ENCODE peak calls at places on chromosomes 7 and 10, in six cellular contexts. H is epithelial cell of esophagus, E is fibroblast of lung, U is WTC11, C is GM13976, Z is endodermal cell. M is an unnamed sample.

GRCh38 chr7:47327698-47328391 is 254.1 kb downstream of the TNS3 start:
- DNase-seq in H (peak; percentile 61), E (peak; percentile 89), U (peak; percentile 87), C (no peak), Z (peak; percentile 96), M (no peak)

GRCh38 chr7:78395298-78396120 is 596.9 kb downstream of the PHTF2 start:
- DNase-seq in H (no peak), E (peak; percentile 25), U (no peak), C (no peak), Z (no peak), M (no peak)

GRCh38 chr10:125629758-125630376 is 53.1 kb downstream of the TEX36 start:
- DNase-seq in H (peak; percentile 78), E (peak; percentile 35), U (no peak), C (peak; percentile 48), Z (no peak), M (peak; percentile 41)

GRCh38 chr10:71766717-71767419 is 6.5 kb downstream of the VSIR start:
- DNase-seq in H (peak; percentile 72), E (peak; percentile 98), U (no peak), C (peak; percentile 57), Z (no peak), M (peak; percentile 57)

GRCh38 chr10:22552888-22553378 is 161.4 kb downstream of the PIP4K2A start:
- DNase-seq in H (no peak), E (peak; percentile 23), U (no peak), C (no peak), Z (no peak), M (no peak)

GRCh38 chr7:36188266-36188665 is 35.2 kb downstream of the EEPD1 start:
- DNase-seq in H (no peak), E (no peak), U (no peak), C (no peak), Z (peak; percentile 81), M (no peak)

GRCh38 chr10:95181731-95182130 is 12.3 kb upstream of the ACSM6 start:
- DNase-seq in H (peak; percentile 57), E (no peak), U (no peak), C (no peak), Z (no peak), M (no peak)

GRCh38 chr7:88111136-88111748 is 108.6 kb downstream of the SRI start:
- DNase-seq in H (peak; percentile 45), E (peak; percentile 46), U (no peak), C (peak; percentile 23), Z (no peak), M (peak; percentile 45)

GRCh38 chr7:156558198-156558597 is 82.4 kb upstream of the RNF32 start:
- DNase-seq in H (peak; percentile 50), E (peak; percentile 91), U (no peak), C (no peak), Z (no peak), M (no peak)

DNA sequence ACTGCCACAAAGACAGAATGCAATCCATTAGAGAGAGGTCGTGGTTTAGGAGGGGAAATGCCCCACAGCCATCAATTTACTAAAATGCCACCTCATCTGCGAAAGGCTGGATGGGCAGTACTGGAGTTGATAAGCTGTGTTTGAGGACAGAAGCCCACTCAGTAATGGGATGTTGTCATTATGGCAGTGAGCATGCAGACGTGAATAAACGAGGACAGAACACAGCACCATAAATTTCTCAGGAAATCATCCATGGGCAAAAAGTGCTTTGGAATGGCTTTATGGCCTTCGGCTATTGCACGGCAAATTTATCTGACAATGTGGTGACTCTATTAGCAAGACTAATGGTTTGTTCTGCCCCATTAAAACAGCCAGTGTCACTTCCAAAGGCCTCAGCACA is 15.9 kb upstream of the C10orf53 start:
- DNase-seq in H (no peak), E (no peak), U (no peak), C (no peak), Z (no peak), M (no peak)
- TF ChIP-seq CTCF in H (no peak), E (no peak), U (no peak), C (no peak), Z (no peak), M (no peak)

GRCh38 chr10:120578123-120578522 is 121.1 kb downstream of the PLPP4 start:
- DNase-seq in H (no peak), E (peak; percentile 27), U (no peak), C (no peak), Z (no peak), M (no peak)

GRCh38 chr10:120575411-120575810 is 118.4 kb downstream of the PLPP4 start:
- DNase-seq in H (no peak), E (no peak), U (no peak), C (no peak), Z (no peak), M (no peak)

GRCh38 chr10:120581496-120581895 is 124.5 kb downstream of the PLPP4 start:
- DNase-seq in H (peak; percentile 8), E (no peak), U (peak; percentile 38), C (no peak), Z (peak; percentile 79), M (no peak)

GRCh38 chr10:120580651-120581259 is 123.7 kb downstream of the PLPP4 start:
- DNase-seq in H (no peak), E (no peak), U (no peak), C (no peak), Z (no peak), M (no peak)

DNA sequence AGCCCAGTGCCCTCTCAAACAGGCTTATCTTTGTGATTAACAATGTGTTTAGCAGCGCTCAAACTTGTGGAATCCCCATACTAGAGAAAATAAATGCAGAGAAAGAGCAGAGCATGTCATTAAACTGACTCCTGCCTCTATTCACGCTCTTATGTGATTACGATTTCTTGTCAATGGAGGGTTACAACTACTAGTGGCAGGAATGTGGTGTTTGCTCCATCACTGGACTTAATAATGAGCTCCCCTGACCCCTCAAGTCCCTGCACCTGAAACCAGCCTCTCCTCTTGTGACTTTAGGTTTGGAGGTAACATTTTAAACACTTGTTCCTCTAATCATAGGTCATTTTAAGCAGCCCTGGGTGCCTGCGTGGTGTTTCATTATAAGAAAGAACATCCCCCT is 121.9 kb downstream of the PLPP4 start:
- DNase-seq in H (no peak), E (no peak), U (no peak), C (no peak), Z (peak; percentile 37), M (no peak)
- TF ChIP-seq CTCF in H (no peak), E (no peak), U (no peak), C (no peak), Z (peak; percentile 56), M (no peak)

GRCh38 chr7:147547252-147547897 is 1043.2 kb upstream of the C7orf33 start:
- DNase-seq in H (peak; percentile 77), E (peak; percentile 4), U (peak; percentile 61), C (no peak), Z (peak; percentile 86), M (no peak)
- TF ChIP-seq CTCF in H (peak; percentile 70), E (no peak), U (peak; percentile 59), C (no peak), Z (peak; percentile 86), M (peak; percentile 37)

GRCh38 chr7:37285701-37286475 is 162.8 kb downstream of the ELMO1 start:
- DNase-seq in H (no peak), E (no peak), U (no peak), C (no peak), Z (peak; percentile 69), M (no peak)

GRCh38 chr7:37282927-37283326 is 165.7 kb downstream of the ELMO1 start:
- DNase-seq in H (no peak), E (no peak), U (no peak), C (no peak), Z (no peak), M (no peak)

GRCh38 chr7:37284285-37284684 is 164.4 kb downstream of the ELMO1 start:
- DNase-seq in H (no peak), E (no peak), U (no peak), C (no peak), Z (no peak), M (no peak)

GRCh38 chr7:37283701-37284100 is 165.0 kb downstream of the ELMO1 start:
- DNase-seq in H (no peak), E (no peak), U (no peak), C (no peak), Z (no peak), M (no peak)

GRCh38 chr7:37284805-37285211 is 163.9 kb downstream of the ELMO1 start:
- DNase-seq in H (peak; percentile 25), E (no peak), U (peak; percentile 80), C (peak; percentile 52), Z (peak; percentile 94), M (peak; percentile 52)
- TF ChIP-seq CTCF in H (peak; percentile 58), E (no peak), U (peak; percentile 80), C (peak; percentile 88), Z (peak; percentile 95), M (peak; percentile 88)

GRCh38 chr7:152392254-152392653 is 43.5 kb downstream of the KMT2C start:
- DNase-seq in H (no peak), E (no peak), U (no peak), C (no peak), Z (no peak), M (no peak)
- TF ChIP-seq CTCF in H (no peak), E (no peak), U (no peak), C (no peak), Z (no peak), M (no peak)

DNA sequence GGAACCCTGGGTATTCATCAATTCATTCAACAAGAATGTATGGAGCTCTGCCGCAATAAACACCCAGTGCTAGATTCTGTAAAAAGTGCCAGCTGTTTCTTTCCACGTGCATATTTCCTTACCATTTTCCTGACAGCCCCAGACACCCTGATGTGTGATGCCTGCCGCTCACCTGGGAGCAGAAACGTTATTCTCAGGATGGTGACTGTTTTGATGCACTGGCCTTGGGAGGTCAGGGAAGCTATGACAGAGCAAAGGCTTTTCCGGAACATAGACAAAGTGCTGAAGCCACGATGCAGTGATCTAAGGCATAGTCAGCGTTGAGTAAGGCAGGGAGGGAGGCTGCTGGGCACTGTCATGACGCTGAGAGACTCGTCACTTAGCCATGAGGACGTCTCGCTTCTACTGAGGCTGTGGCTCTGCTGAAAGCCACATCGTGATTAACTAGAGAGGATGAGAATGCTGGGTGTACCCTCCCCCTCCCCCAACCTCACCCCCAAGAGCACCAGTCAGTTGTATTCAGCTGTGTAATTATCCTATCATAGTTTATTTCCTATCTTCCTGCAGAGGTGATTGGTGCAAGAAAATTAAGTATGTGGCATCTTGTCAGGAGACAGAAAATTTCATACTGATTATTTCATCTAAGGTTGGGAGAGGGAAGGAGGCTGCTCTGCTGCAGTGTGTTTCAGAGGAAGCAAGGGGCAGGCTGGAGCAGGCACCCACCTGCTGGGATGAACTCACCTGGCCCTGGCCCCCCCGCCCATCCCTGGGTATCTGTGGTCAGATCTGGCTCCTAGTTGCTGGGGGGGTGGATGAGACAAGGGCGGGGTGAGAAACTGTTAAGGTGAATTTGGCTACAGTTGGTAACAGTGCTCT is 48.8 kb upstream of the SMNDC1 start:
- DNase-seq in H (peak; percentile 96), E (peak; percentile 95), U (peak; percentile 38), C (no peak), Z (peak; percentile 84), M (no peak)
- TF ChIP-seq CTCF in H (peak; percentile 47), E (no peak), U (no peak), C (no peak), Z (no peak), M (no peak)

M was measured in GM10248.